ENCODE peak calls at places on chromosomes 12 and 14, in six cellular contexts. G is A549, B is H1, N is SK-N-SH, C is K562, V is GM12878. Q is an unnamed sample.

GRCh38 chr12:24066865-24067264 is 117.4 kb upstream of the SOX5 start:
- DNase-seq in G (no peak), V (no peak), C (no peak), B (no peak), N (no peak), Q (no peak)

GRCh38 chr14:81400202-81400678 is at the start of gene STON2:
- DNase-seq in B (no peak), C (peak), V (no peak), N (no peak), G (peak), Q (no peak)

GRCh38 chr12:60191271-60191670 is 595.4 kb downstream of the SLC16A7 start:
- DNase-seq in C (no peak), B (no peak), N (no peak), V (no peak), G (no peak), Q (no peak)

GRCh38 chr14:99234982-99235491 is 37.0 kb downstream of the BCL11B start:
- DNase-seq in B (peak), C (no peak), N (no peak), G (no peak), V (no peak), Q (no peak)

GRCh38 chr12:15592934-15593333 is 196.3 kb downstream of the EPS8 start:
- DNase-seq in G (no peak), N (no peak), B (no peak), C (no peak), V (no peak), Q (peak)

GRCh38 chr14:54475187-54475881 is 13.4 kb downstream of the GMFB start:
- DNase-seq in V (no peak), B (no peak), N (no peak), G (no peak), C (no peak), Q (no peak)

GRCh38 chr12:121800694-121801600 is 2.9 kb upstream of the SETD1B start:
- DNase-seq in B (no peak), V (no peak), C (peak), N (peak), G (no peak), Q (no peak)

GRCh38 chr14:106606936-106607335 is 1080.6 kb downstream of the TMEM121 start:
- DNase-seq in C (no peak), N (no peak), B (no peak), V (no peak), G (no peak), Q (no peak)

GRCh38 chr12:75891072-75891471 is 140.5 kb downstream of the PHLDA1 start:
- DNase-seq in B (no peak), C (no peak), N (no peak), G (no peak), V (no peak), Q (no peak)

GRCh38 chr14:43887523-43887922 is 619.6 kb downstream of the FSCB start:
- DNase-seq in N (no peak), V (no peak), B (no peak), C (no peak), G (no peak), Q (no peak)

GRCh38 chr14:95197498-95198010 is 40.2 kb upstream of the DICER1 start:
- DNase-seq in N (no peak), G (no peak), C (no peak), B (no peak), V (no peak), Q (no peak)
- TF ChIP-seq CHD2 in N (no peak), G (no peak), C (no peak), B (no peak), V (no peak), Q (no peak)

DNA sequence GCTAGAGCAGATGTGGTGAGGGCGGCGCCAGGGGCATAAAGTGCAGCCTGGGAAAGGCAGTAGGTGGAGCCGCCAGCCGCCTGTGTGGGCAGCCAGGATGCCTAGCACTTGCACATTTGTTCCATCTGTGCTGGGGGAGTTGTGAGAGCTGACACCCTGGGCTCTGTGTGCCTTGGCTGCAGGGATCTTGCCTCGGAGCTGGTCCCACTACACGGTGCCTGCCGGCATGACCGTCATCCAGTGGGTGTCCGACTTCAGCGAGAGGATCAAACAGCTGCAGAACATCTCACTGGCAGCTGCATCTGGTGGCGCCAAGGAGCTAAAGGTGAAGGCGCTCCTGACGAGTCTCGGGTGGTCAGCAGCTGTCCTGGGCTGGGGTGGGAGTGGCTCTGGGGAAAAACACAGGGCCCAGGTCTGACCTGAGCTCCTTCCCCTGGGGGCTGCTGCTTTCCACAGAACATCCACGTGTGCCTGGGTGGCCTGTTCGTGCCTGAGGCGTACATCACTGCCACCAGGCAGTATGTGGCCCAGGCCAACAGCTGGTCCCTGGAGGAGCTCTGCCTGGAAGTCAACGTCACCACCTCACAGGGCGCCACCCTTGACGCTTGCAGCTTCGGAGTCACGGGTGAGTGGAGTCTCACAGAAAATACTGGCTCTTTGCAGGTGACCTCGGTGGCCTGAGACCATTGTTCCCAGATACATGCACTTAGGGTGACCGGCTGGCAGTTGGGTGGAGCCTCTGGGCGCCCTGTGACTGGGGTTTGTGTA is 37.4 kb downstream of the HSP90AA1 start:
- DNase-seq in G (no peak), N (no peak), V (no peak), C (no peak), B (no peak), Q (no peak)
- TF ChIP-seq CHD2 in G (no peak), N (no peak), V (no peak), C (no peak), B (no peak), Q (no peak)

DNA sequence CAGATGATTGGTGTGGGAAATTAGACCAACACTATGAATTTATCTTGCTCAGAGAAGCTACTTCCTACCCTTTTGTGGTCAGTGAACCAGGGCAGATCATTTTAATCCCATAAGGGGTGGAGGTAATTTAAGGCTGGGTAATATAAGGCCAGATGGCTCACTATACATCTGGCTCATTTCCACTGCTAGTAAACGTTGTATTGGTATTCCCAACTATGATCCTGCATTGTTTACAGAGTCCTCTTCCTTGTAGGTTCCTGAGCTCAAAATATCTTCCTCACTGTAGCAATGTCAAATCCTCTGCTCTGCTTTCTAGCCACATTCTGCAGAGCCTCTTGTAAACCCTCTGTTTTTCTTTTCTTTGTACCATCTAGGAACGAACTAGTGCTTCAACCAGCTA is 93.0 kb upstream of the MGAT4C start:
- DNase-seq in N (peak), V (no peak), B (no peak), C (no peak), G (no peak), Q (no peak)
- TF ChIP-seq CHD2 in N (no peak), V (no peak), B (no peak), C (no peak), G (no peak), Q (no peak)

GRCh38 chr12:83506841-83507240 is 820.1 kb downstream of the TMTC2 start:
- DNase-seq in C (no peak), V (no peak), N (no peak), B (no peak), G (no peak), Q (no peak)

DNA sequence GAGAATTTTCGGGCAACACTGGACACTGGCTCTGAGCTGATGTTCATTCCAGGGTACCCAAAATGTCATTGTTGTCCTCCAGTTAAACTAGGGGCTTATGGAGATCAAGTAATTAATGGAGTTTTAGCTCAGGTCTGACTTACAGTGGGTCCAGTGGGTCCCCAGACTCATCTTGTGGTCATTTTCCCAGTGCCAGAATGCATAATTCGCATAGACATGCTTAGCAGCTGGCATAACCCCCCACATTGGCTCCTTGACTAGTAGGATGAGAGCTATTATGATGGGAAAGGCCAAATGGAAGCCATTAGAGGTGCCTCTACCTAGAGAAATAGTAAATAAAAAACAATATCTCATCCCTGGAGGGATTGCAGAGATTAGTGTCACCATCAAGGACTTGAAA is 818.9 kb downstream of the TMTC2 start:
- DNase-seq in N (no peak), V (no peak), C (no peak), B (no peak), G (no peak), Q (no peak)
- TF ChIP-seq CHD2 in N (no peak), V (no peak), C (no peak), B (no peak), G (no peak), Q (no peak)

GRCh38 chr12:88142610-88142991 is 494 bp downstream of the TMTC3 start:
- DNase-seq in V (no peak), G (no peak), N (no peak), C (no peak), B (no peak), Q (peak)
- TF ChIP-seq CHD2 in V (no peak), G (no peak), N (no peak), C (no peak), B (no peak), Q (no peak)

Q was measured in HepG2.